ENCODE peak calls at places on chromosomes 7 and 10, in ten cellular contexts. N is PC-9; Q is right cardiac atrium; T is tibial artery; G is transverse colon; D is OCI-LY7; A is astrocyte; U is spleen; X is naive thymus-derived CD4-positive, alpha-beta T cell; H is A549. M is an unnamed sample.

GRCh38 chr7:151133266-151133985 is 34.1 kb downstream of the GBX1 start:
- DNase-seq in G (no peak), A (no peak), X (no peak), N (no peak), U (peak; percentile 45), Q (no peak), T (peak; percentile 16), D (no peak), H (no peak), M (no peak)

GRCh38 chr10:11242443-11243386 is 225.0 kb downstream of the CELF2 start:
- DNase-seq in A (peak; percentile 52), G (peak; percentile 59), N (no peak), T (no peak), Q (peak; percentile 89), U (peak; percentile 89), H (no peak), X (no peak), D (peak; percentile 32), M (no peak)

GRCh38 chr7:137771679-137772078 is 75.1 kb downstream of the DGKI start:
- DNase-seq in N (no peak), X (no peak), U (no peak), H (no peak), D (no peak), T (no peak), G (no peak), Q (no peak), A (peak; percentile 97), M (no peak)

GRCh38 chr10:77405771-77406241 is 231.8 kb downstream of the KCNMA1 start:
- DNase-seq in A (peak; percentile 72), G (peak; percentile 77), T (peak; percentile 94), N (peak; percentile 85), Q (peak; percentile 72), H (peak; percentile 89), U (no peak), D (no peak), X (no peak), M (peak; percentile 88)

GRCh38 chr7:67371429-67372305 is 375.0 kb downstream of the TYW1 start:
- DNase-seq in H (peak; percentile 87), X (peak; percentile 39), G (peak; percentile 40), U (peak; percentile 81), A (peak; percentile 20), Q (no peak), N (peak; percentile 60), D (peak; percentile 75), T (no peak), M (no peak)

GRCh38 chr7:51198654-51199053 is 118.0 kb downstream of the COBL start:
- DNase-seq in N (no peak), Q (no peak), U (no peak), G (no peak), A (no peak), H (no peak), X (no peak), T (no peak), D (no peak), M (no peak)

GRCh38 chr7:74280985-74281384 is 8.2 kb upstream of the CLIP2 start:
- DNase-seq in U (no peak), T (no peak), A (no peak), D (no peak), G (no peak), N (no peak), X (no peak), Q (no peak), H (no peak), M (no peak)

GRCh38 chr7:16934947-16935742 is 53.4 kb upstream of the AGR3 start:
- DNase-seq in A (peak; percentile 34), U (no peak), T (no peak), D (no peak), H (no peak), N (peak; percentile 41), G (peak; percentile 63), X (no peak), Q (no peak), M (no peak)

GRCh38 chr7:133054167-133054840 is 27.6 kb downstream of the CHCHD3 start:
- DNase-seq in G (no peak), H (no peak), N (no peak), D (no peak), T (no peak), X (no peak), A (peak; percentile 34), Q (no peak), U (no peak), M (no peak)
- H3K4me1 ChIP-seq in G (peaks cover 14% of the 10 kb centered on the region), H (peaks cover 32% of the 10 kb centered on the region), N (no peaks in the 10 kb centered on the region), D (peaks cover 25% of the 10 kb centered on the region), T (peaks cover 36% of the 10 kb centered on the region), X (no peaks in the 10 kb centered on the region), A (peaks cover 38% of the 10 kb centered on the region), Q (peaks cover 15% of the 10 kb centered on the region), U (peaks cover 28% of the 10 kb centered on the region), M (peaks cover 19% of the 10 kb centered on the region)

GRCh38 chr7:27916372-27916771 is 176.4 kb downstream of the TAX1BP1 start:
- DNase-seq in X (no peak), G (no peak), T (no peak), H (no peak), D (no peak), N (no peak), U (no peak), Q (no peak), A (no peak), M (no peak)

GRCh38 chr7:27914409-27914808 is 174.4 kb downstream of the TAX1BP1 start:
- DNase-seq in N (no peak), A (no peak), X (no peak), Q (no peak), G (no peak), T (no peak), U (no peak), H (no peak), D (no peak), M (no peak)

GRCh38 chr7:27918503-27918902 is 178.5 kb downstream of the TAX1BP1 start:
- DNase-seq in G (no peak), D (no peak), Q (no peak), U (no peak), X (no peak), T (no peak), A (no peak), H (no peak), N (no peak), M (no peak)

GRCh38 chr7:27917774-27918314 is 177.9 kb downstream of the TAX1BP1 start:
- DNase-seq in H (no peak), N (peak; percentile 50), T (no peak), D (peak; percentile 52), A (peak; percentile 84), G (no peak), X (no peak), Q (no peak), U (no peak), M (no peak)

DNA sequence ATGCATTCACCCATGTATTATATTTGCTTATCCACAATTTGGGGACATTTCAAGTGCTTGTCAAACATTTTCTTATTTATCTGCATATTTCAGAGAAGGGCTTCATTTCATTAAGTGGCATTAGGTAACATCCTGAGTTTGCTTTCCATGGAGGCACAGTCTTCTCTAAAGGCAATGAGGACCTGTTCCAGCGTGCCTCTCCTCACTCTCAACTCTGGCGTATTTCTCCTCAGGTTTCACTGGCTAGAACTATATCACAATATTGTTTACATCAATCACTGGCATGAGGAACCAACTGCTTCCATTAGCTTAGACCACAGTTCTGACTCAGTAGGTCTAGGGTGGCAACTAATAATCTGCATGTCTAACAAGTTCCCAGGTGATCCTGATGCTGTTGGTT is 177.2 kb downstream of the TAX1BP1 start:
- DNase-seq in N (no peak), Q (no peak), U (no peak), D (no peak), A (no peak), T (no peak), G (no peak), H (no peak), X (no peak), M (no peak)
- H3K27ac ChIP-seq in N (no peak overlapping the region), Q (no peak overlapping the region), U (no peak overlapping the region), D (no peak overlapping the region), A (no peak overlapping the region), T (no peak overlapping the region), G (no peak overlapping the region), H (peak overlapping the region; percentile 59), X (no peak overlapping the region), M (no peak overlapping the region)

GRCh38 chr10:92758594-92758993 is 68.8 kb downstream of the HHEX start:
- DNase-seq in U (no peak), D (no peak), Q (no peak), X (no peak), N (no peak), A (no peak), T (no peak), H (no peak), G (no peak), M (no peak)

GRCh38 chr10:92757066-92757716 is 67.4 kb downstream of the HHEX start:
- DNase-seq in Q (peak; percentile 92), A (peak; percentile 74), D (peak; percentile 95), H (peak; percentile 46), N (peak; percentile 32), U (peak; percentile 92), G (peak; percentile 79), T (peak; percentile 97), X (no peak), M (peak; percentile 96)

GRCh38 chr10:92756233-92757065 is 66.7 kb downstream of the HHEX start:
- DNase-seq in U (no peak), N (no peak), T (no peak), G (peak; percentile 27), X (no peak), A (no peak), Q (no peak), D (peak; percentile 97), H (no peak), M (no peak)

GRCh38 chr10:92755725-92756124 is 66.0 kb downstream of the HHEX start:
- DNase-seq in Q (no peak), G (no peak), N (no peak), X (no peak), D (no peak), T (no peak), H (no peak), A (no peak), U (no peak), M (no peak)

DNA sequence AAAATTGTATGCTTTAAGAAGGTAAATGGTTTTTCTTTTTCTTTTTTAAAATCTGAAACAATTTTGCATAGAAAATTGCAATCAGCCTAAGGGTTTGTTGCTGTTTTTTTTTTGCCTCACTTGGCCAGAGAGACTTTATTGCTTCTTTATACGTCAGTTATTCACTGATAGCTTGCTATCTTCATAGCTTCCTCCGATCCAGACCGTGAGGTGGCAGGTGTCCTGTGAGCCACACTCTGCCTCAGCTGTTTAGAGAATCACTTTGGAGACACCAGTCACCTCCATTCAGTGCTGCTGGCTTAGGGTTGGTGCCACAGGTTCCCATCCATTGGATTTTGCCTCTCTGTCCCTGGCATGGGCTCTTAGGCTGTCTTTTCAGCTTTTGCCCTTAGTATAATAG is 68.0 kb downstream of the HHEX start:
- DNase-seq in X (no peak), G (no peak), T (no peak), U (no peak), H (no peak), N (no peak), D (peak; percentile 76), A (no peak), Q (no peak), M (no peak)
- H3K4me1 ChIP-seq in X (no peaks in the 10 kb centered on the region), G (peaks cover 15% of the 10 kb centered on the region), T (peaks cover 21% of the 10 kb centered on the region), U (peaks cover 50% of the 10 kb centered on the region), H (peaks cover 52% of the 10 kb centered on the region), N (peaks cover 11% of the 10 kb centered on the region), D (peaks cover 68% of the 10 kb centered on the region), A (peaks cover 11% of the 10 kb centered on the region), Q (peaks cover 14% of the 10 kb centered on the region), M (peaks cover 3% of the 10 kb centered on the region)

DNA sequence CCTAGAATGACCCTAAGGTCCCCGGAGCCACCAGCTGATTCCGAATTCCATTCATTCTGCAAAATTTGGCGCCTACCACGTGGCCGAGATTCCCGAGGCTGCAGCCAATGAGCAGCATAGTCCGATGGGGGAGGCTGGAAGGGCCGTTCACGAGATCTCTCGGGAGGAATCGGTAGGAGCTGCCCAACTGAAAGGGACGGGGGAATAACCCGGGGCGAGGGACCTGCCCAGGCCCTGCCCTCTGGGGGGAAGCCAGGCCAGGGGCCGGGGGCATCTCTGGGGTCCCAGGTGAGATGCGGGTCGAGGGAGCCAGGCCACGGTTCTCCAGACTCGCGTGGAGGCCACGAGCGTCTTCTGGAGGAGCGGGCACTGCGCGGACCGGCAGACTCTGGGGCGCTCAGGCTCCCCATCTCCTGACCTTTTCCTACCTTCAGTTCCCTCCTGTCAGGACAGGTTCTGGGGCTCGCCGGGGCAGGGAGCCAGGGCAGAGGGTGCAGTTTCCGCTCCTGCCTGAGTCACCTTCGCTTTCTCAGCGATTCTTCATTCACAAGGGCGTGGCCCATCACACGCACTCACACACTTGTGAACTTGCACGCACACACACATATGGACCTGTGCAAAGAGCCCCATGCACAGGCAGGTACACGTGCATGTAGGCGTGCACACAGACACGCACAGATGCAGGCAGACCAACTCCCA is 173.4 kb downstream of the RNF216 start:
- DNase-seq in H (no peak), D (no peak), Q (peak; percentile 51), X (no peak), A (no peak), G (no peak), T (no peak), N (no peak), U (no peak), M (no peak)
- H3K27ac ChIP-seq in H (peak overlapping the region; percentile 26), D (no peak overlapping the region), Q (no peak overlapping the region), X (no peak overlapping the region), A (no peak overlapping the region), G (no peak overlapping the region), T (no peak overlapping the region), N (no peak overlapping the region), U (no peak overlapping the region), M (no peak overlapping the region)